ENCODE peak calls at places on chromosomes 1 and 21, in eight cellular contexts. P is OCI-LY7, O is psoas muscle, V is bronchial epithelial cell, Q is mucosa of descending colon, H is IMR-90, F is astrocyte of the spinal cord, E is retinal pigment epithelial cell. U is an unnamed sample.

GRCh38 chr1:45254490-45254889 is 48.1 kb upstream of the ZSWIM5 start:
- DNase-seq in P (no peak), O (no peak), V (no peak), Q (peak), H (no peak), F (no peak), E (no peak), U (no peak)

GRCh38 chr1:40020447-40021085 is 20.0 kb upstream of the CAP1 start:
- DNase-seq in P (no peak), O (no peak), V (no peak), Q (no peak), H (peak), F (no peak), E (no peak), U (no peak)

GRCh38 chr21:28419110-28419509 is 573.6 kb downstream of the LTN1 start:
- DNase-seq in P (no peak), O (no peak), V (no peak), Q (no peak), H (peak), F (peak), E (no peak), U (no peak)

GRCh38 chr1:201582261-201582951 is 43.5 kb downstream of the NAV1 start:
- DNase-seq in P (no peak), O (peak), V (no peak), Q (peak), H (peak), F (peak), E (no peak), U (no peak)

GRCh38 chr1:161864577-161864976 is 98.5 kb downstream of the ATF6 start:
- DNase-seq in P (no peak), O (no peak), V (peak), Q (peak), H (peak), F (peak), E (no peak), U (peak)

GRCh38 chr1:160206421-160207117 is 1.4 kb downstream of the PEA15 start:
- DNase-seq in P (peak), O (no peak), V (peak), Q (no peak), H (peak), F (peak), E (peak), U (peak)

GRCh38 chr1:44553771-44554170 is 120.5 kb downstream of the TMEM53 start:
- DNase-seq in P (no peak), O (no peak), V (peak), Q (no peak), H (peak), F (peak), E (no peak), U (no peak)

GRCh38 chr1:77322061-77322900 is 40.5 kb downstream of the AK5 start:
- DNase-seq in P (no peak), O (no peak), V (peak), Q (no peak), H (peak), F (peak), E (peak), U (peak)

GRCh38 chr21:31630062-31630711 is 29.3 kb upstream of the SOD1 start:
- DNase-seq in P (no peak), O (no peak), V (peak), Q (no peak), H (peak), F (peak), E (peak), U (peak)

GRCh38 chr1:89855413-89856123 is 34.7 kb downstream of the LRRC8D start:
- DNase-seq in P (no peak), O (no peak), V (peak), Q (no peak), H (peak), F (peak), E (no peak), U (no peak)

GRCh38 chr1:40842201-40842600 is 20.0 kb downstream of the CITED4 start:
- DNase-seq in P (no peak), O (no peak), V (no peak), Q (no peak), H (no peak), F (no peak), E (no peak), U (no peak)

GRCh38 chr1:26096471-26096870 is 15.2 kb upstream of the PDIK1L start:
- DNase-seq in P (no peak), O (no peak), V (no peak), Q (no peak), H (no peak), F (no peak), E (no peak), U (no peak)

GRCh38 chr1:19450811-19451564 is 34.4 kb downstream of the CAPZB start:
- DNase-seq in P (no peak), O (no peak), V (peak), Q (no peak), H (peak), F (peak), E (peak), U (peak)

GRCh38 chr1:45892068-45892785 is 88.8 kb downstream of the MAST2 start:
- DNase-seq in P (no peak), O (no peak), V (peak), Q (no peak), H (peak), F (peak), E (peak), U (peak)

GRCh38 chr1:43968348-43968948 is 1.4 kb upstream of the DPH2 start:
- DNase-seq in P (no peak), O (no peak), V (no peak), Q (peak), H (no peak), F (no peak), E (no peak), U (no peak)

GRCh38 chr21:33029975-33030461 is 4.3 kb downstream of the OLIG2 start:
- DNase-seq in P (no peak), O (no peak), V (no peak), Q (no peak), H (no peak), F (no peak), E (no peak), U (no peak)

GRCh38 chr1:14929547-14930223 is 223.9 kb upstream of the TMEM51 start:
- DNase-seq in P (no peak), O (no peak), V (peak), Q (peak), H (peak), F (peak), E (peak), U (no peak)

GRCh38 chr1:183583466-183583865 is 6.8 kb downstream of the NCF2 start:
- DNase-seq in P (no peak), O (no peak), V (peak), Q (no peak), H (peak), F (no peak), E (no peak), U (no peak)

GRCh38 chr1:184986250-184986649 is 11.9 kb upstream of the NIBAN1 start:
- DNase-seq in P (no peak), O (no peak), V (peak), Q (no peak), H (peak), F (peak), E (no peak), U (no peak)

GRCh38 chr1:145690587-145691558 is 16.3 kb downstream of the PDZK1 start:
- DNase-seq in P (no peak), O (peak), V (peak), Q (peak), H (peak), F (peak), E (peak), U (no peak)

GRCh38 chr1:53729536-53730485 is 9.2 kb downstream of the GLIS1 start:
- DNase-seq in P (no peak), O (no peak), V (no peak), Q (no peak), H (no peak), F (peak), E (no peak), U (no peak)

GRCh38 chr1:26047278-26047874 is 1.5 kb upstream of the SLC30A2 start:
- DNase-seq in P (no peak), O (no peak), V (no peak), Q (no peak), H (no peak), F (no peak), E (no peak), U (no peak)

GRCh38 chr1:89657886-89658285 is 25.0 kb downstream of the LRRC8C start:
- DNase-seq in P (peak), O (no peak), V (no peak), Q (no peak), H (peak), F (peak), E (no peak), U (no peak)

GRCh38 chr1:156282143-156282478 is 514 bp downstream of the SMG5 start:
- DNase-seq in P (no peak), O (no peak), V (peak), Q (peak), H (no peak), F (peak), E (no peak), U (no peak)

GRCh38 chr21:33360871-33361602 is 36.3 kb downstream of the IFNAR1 start:
- DNase-seq in P (peak), O (peak), V (peak), Q (peak), H (peak), F (peak), E (no peak), U (peak)

GRCh38 chr21:46020581-46020980 is 39.0 kb downstream of the COL6A1 start:
- DNase-seq in P (no peak), O (no peak), V (no peak), Q (no peak), H (no peak), F (no peak), E (no peak), U (no peak)

GRCh38 chr21:46021398-46021797 is 39.8 kb downstream of the COL6A1 start:
- DNase-seq in P (no peak), O (no peak), V (no peak), Q (no peak), H (no peak), F (no peak), E (no peak), U (no peak)

GRCh38 chr21:46017695-46018094 is 36.1 kb downstream of the COL6A1 start:
- DNase-seq in P (no peak), O (no peak), V (no peak), Q (no peak), H (no peak), F (no peak), E (no peak), U (no peak)

GRCh38 chr21:46017148-46017547 is 35.6 kb downstream of the COL6A1 start:
- DNase-seq in P (no peak), O (no peak), V (no peak), Q (no peak), H (no peak), F (no peak), E (no peak), U (no peak)

GRCh38 chr21:46018615-46019014 is 37.0 kb downstream of the COL6A1 start:
- DNase-seq in P (no peak), O (no peak), V (no peak), Q (no peak), H (no peak), F (no peak), E (no peak), U (no peak)
- H3K4me3 ChIP-seq in P (no peak), O (no peak), V (no peak), Q (no peak), H (no peak), F (no peak), E (no peak), U (no peak)

DNA sequence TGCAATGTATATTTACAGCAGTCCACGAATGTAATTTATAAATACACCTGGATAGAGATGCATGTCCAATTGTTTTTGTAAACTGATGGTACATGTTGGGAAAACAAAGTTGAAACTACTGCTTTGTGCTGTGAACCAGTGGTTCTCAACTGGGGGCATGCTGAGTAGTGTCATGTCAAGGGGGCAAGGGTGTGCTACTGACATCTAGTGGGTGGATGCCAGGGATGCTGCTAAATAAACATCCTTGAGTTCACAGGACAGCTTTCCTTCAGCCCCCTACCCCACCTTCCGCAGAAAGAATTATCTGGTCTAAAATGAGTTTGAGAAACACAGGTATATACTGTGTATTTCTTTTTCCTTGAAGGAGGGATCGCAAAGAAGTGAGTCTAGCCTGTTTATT is 95.9 kb downstream of the RASAL2 start:
- DNase-seq in P (peak), O (no peak), V (peak), Q (peak), H (peak), F (no peak), E (no peak), U (no peak)
- TF ChIP-seq CTCF in P (peak), O (peak), V (peak), Q (no peak), H (peak), F (peak), E (peak), U (peak)

GRCh38 chr1:65001238-65001792 is 35.0 kb upstream of the JAK1 start:
- DNase-seq in P (no peak), O (peak), V (no peak), Q (peak), H (peak), F (peak), E (no peak), U (no peak)

GRCh38 chr1:65003316-65003664 is 36.9 kb upstream of the JAK1 start:
- DNase-seq in P (no peak), O (no peak), V (peak), Q (no peak), H (no peak), F (no peak), E (no peak), U (no peak)

GRCh38 chr1:65006806-65007205 is 40.5 kb upstream of the JAK1 start:
- DNase-seq in P (no peak), O (no peak), V (no peak), Q (no peak), H (no peak), F (no peak), E (no peak), U (no peak)

GRCh38 chr1:65002156-65002507 is 35.8 kb upstream of the JAK1 start:
- DNase-seq in P (no peak), O (peak), V (no peak), Q (no peak), H (no peak), F (no peak), E (no peak), U (no peak)

GRCh38 chr1:65002508-65003315 is 36.4 kb upstream of the JAK1 start:
- DNase-seq in P (no peak), O (peak), V (peak), Q (peak), H (peak), F (peak), E (peak), U (peak)
- H3K4me3 ChIP-seq in P (peak), O (peak), V (peak), Q (peak), H (peak), F (peak), E (peak), U (peak)

GRCh38 chr21:37502947-37503346 is 136.4 kb downstream of the DYRK1A start:
- DNase-seq in P (no peak), O (no peak), V (no peak), Q (no peak), H (no peak), F (no peak), E (no peak), U (no peak)

GRCh38 chr21:37498664-37499063 is 132.1 kb downstream of the DYRK1A start:
- DNase-seq in P (no peak), O (no peak), V (no peak), Q (no peak), H (no peak), F (no peak), E (no peak), U (no peak)

GRCh38 chr21:37496972-37497371 is 130.4 kb downstream of the DYRK1A start:
- DNase-seq in P (no peak), O (no peak), V (no peak), Q (no peak), H (no peak), F (peak), E (no peak), U (no peak)
- TF ChIP-seq CTCF in P (peak), O (peak), V (no peak), Q (no peak), H (peak), F (peak), E (peak), U (peak)

DNA sequence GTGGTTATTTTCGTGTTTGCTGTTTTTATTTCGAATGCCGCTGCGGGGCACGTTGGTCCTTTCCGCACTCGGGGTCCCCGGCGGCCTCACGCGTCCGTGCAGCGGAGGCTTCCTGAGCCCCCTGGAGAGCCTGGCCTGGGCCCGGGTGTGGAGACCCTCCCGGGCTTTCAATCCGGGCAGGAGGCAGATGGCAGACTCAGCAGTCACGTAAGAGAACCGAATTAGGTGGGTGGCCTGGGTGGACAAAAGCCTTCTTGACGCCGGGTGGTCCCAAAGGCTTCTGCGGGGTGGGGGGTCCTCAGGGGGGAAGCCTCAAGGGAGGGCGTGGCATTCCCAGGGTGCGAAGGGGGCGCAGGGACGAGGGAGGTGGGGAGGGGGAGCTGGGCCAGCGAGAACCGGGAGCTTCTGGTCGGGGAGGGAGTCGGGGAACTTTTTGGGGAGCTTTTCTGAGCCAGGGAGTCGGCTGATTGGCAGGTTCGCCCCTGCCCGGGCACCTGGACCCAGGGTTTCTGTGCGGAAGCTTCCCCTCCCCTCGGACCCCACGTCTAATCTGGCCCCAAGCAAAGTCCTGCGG is 1.2 kb upstream of the HES4 start:
- DNase-seq in P (no peak), O (peak), V (no peak), Q (no peak), H (no peak), F (no peak), E (no peak), U (no peak)
- H3K4me3 ChIP-seq in P (no peak), O (peak), V (peak), Q (no peak), H (peak), F (peak), E (peak), U (peak)

DNA sequence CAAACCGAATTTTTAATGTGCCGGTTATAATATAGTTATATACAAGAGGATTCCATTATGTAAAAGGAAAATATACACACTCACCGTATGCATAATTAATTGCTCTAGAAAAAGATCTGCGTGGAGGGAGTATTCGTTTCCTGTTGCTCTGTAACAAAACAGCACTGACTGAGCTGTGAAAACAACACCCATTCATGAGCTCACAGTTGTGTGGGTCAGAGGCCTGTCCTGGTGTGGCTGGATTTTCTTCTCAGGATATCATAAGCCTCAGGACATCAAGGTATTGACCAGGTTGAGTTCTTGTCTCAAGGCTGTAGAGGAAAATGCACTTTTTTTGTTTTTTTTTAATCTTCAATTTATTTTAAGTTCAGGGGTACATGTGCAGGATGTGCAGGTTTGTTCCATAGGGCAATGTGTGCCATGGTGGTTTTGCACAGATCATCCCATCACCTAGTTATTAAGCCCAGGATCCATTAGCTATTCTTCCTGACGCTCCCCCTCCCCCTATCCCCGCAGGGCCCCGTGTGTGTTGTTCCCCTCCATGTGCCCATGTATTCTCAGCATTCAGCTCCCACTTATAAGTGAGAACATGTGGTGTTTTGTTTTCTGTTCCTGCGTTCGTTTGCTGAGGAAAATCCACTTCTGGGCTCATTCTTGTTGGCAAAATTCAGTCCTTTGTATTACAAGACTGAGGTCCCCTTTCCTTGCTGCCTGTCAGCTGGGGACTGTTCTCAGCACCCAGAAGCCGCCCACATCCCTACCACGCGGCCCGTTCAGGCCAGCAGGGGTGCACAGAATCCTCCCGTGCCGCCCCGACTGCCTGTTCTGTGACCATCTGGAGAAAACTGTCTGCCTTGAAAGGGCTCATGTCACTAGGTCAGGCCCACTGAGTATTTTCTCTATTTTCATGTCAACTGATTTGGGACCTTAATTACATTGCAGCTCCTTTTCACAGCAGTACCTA is 87.4 kb upstream of the ERRFI1 start:
- DNase-seq in P (no peak), O (no peak), V (no peak), Q (no peak), H (no peak), F (no peak), E (no peak), U (no peak)
- TF ChIP-seq CTCF in P (no peak), O (no peak), V (no peak), Q (no peak), H (no peak), F (no peak), E (no peak), U (no peak)

U was measured in kidney epithelial cell.